ENCODE peak calls at places on chromosome 2, in five cellular contexts. O is CD8-positive, alpha-beta T cell; Y is neural progenitor cell; T is pancreas; Z is stomach. G is an unnamed sample.

GRCh38 chr2:5164806-5165525 is 527.2 kb upstream of the SOX11 start:
- DNase-seq in O (no peak), Z (no peak), T (no peak), Y (no peak), G (no peak)

GRCh38 chr2:120820263-120820884 is 84.7 kb downstream of the GLI2 start:
- DNase-seq in Z (no peak), Y (peak; percentile 73), O (no peak), T (no peak), G (no peak)

GRCh38 chr2:119455066-119455718 is 23.5 kb downstream of the TMEM37 start:
- DNase-seq in T (no peak), Y (no peak), O (no peak), Z (no peak), G (no peak)

GRCh38 chr2:199485732-199486335 is 28.1 kb upstream of the SATB2 start:
- DNase-seq in T (peak; percentile 69), O (no peak), Z (peak; percentile 59), Y (peak; percentile 83), G (peak; percentile 88)

GRCh38 chr2:56206250-56206649 is 22.5 kb downstream of the CCDC85A start:
- DNase-seq in Z (no peak), T (no peak), O (no peak), Y (no peak), G (no peak)

GRCh38 chr2:228507870-228508269 is 326.4 kb upstream of the SPHKAP start:
- DNase-seq in Z (no peak), T (no peak), Y (peak; percentile 18), O (no peak), G (no peak)

GRCh38 chr2:68857855-68858456 is 13.2 kb downstream of the BMP10 start:
- DNase-seq in O (no peak), T (no peak), Y (no peak), Z (no peak), G (no peak)

GRCh38 chr2:112712903-112713584 is 7.8 kb upstream of the NT5DC4 start:
- DNase-seq in Y (no peak), T (no peak), O (no peak), Z (no peak), G (no peak)

GRCh38 chr2:204108301-204108700 is 171.7 kb downstream of the ICOS start:
- DNase-seq in Y (peak; percentile 73), O (peak; percentile 23), Z (no peak), T (no peak), G (no peak)

GRCh38 chr2:2731101-2731850 is 400.2 kb upstream of the MYT1L start:
- DNase-seq in T (no peak), Y (no peak), O (no peak), Z (no peak), G (no peak)

GRCh38 chr2:46847726-46848421 is 67.7 kb downstream of the MCFD2 start:
- DNase-seq in Z (no peak), O (no peak), Y (no peak), T (no peak), G (no peak)

GRCh38 chr2:28624436-28624797 is 127.2 kb upstream of the PPP1CB start:
- DNase-seq in T (no peak), O (no peak), Y (no peak), Z (no peak), G (no peak)

GRCh38 chr2:80489718-80490117 is 185.2 kb upstream of the LRRTM1 start:
- DNase-seq in T (no peak), O (no peak), Y (no peak), Z (no peak), G (no peak)

GRCh38 chr2:185144159-185144919 is 546.0 kb downstream of the ZNF804A start:
- DNase-seq in O (no peak), Y (no peak), T (no peak), Z (no peak), G (no peak)

GRCh38 chr2:127410871-127411396 is 7.3 kb upstream of the PROC start:
- DNase-seq in T (peak; percentile 44), Y (no peak), Z (peak; percentile 29), O (no peak), G (no peak)

GRCh38 chr2:48633143-48633542 is 15.5 kb downstream of the GTF2A1L start:
- DNase-seq in T (no peak), Z (no peak), Y (no peak), O (no peak), G (no peak)

GRCh38 chr2:185700883-185701282 is 37.7 kb upstream of the FSIP2 start:
- DNase-seq in Y (peak; percentile 21), O (no peak), Z (no peak), T (no peak), G (no peak)

GRCh38 chr2:84953535-84953934 is 17.4 kb upstream of the KCMF1 start:
- DNase-seq in T (no peak), Z (no peak), O (no peak), Y (no peak), G (no peak)

GRCh38 chr2:26396734-26397298 is 4.9 kb upstream of the DRC1 start:
- DNase-seq in T (no peak), O (no peak), Y (no peak), Z (no peak), G (no peak)

GRCh38 chr2:33265584-33266338 is 210.7 kb upstream of the RASGRP3 start:
- DNase-seq in O (no peak), Z (no peak), Y (no peak), T (no peak), G (no peak)

GRCh38 chr2:215528555-215528954 is 92.7 kb upstream of the FN1 start:
- DNase-seq in Z (no peak), O (no peak), T (no peak), Y (no peak), G (no peak)

GRCh38 chr2:9249036-9249800 is 42.6 kb downstream of the ASAP2 start:
- DNase-seq in O (no peak), Z (peak; percentile 60), T (no peak), Y (no peak), G (no peak)

GRCh38 chr2:102282646-102283045 is 28.7 kb upstream of the IL1RL1 start:
- DNase-seq in Y (no peak), T (no peak), Z (no peak), O (no peak), G (no peak)

GRCh38 chr2:131431336-131431735 is 44.6 kb upstream of the TUBA3D start:
- DNase-seq in T (no peak), O (no peak), Y (no peak), Z (no peak), G (no peak)

GRCh38 chr2:170313636-170314348 is 135.8 kb downstream of the MYO3B start:
- DNase-seq in O (no peak), Y (no peak), T (no peak), Z (no peak), G (no peak)

GRCh38 chr2:162582357-162582798 is 238.4 kb downstream of the GCA start:
- DNase-seq in Z (peak; percentile 61), T (peak; percentile 63), O (no peak), Y (no peak), G (peak; percentile 37)

GRCh38 chr2:33291278-33292013 is 185.0 kb upstream of the RASGRP3 start:
- DNase-seq in O (no peak), T (peak; percentile 19), Y (no peak), Z (no peak), G (peak; percentile 22)

GRCh38 chr2:168952424-168952823 is 51.3 kb downstream of the G6PC2 start:
- DNase-seq in Z (no peak), O (no peak), Y (no peak), T (no peak), G (no peak)

DNA sequence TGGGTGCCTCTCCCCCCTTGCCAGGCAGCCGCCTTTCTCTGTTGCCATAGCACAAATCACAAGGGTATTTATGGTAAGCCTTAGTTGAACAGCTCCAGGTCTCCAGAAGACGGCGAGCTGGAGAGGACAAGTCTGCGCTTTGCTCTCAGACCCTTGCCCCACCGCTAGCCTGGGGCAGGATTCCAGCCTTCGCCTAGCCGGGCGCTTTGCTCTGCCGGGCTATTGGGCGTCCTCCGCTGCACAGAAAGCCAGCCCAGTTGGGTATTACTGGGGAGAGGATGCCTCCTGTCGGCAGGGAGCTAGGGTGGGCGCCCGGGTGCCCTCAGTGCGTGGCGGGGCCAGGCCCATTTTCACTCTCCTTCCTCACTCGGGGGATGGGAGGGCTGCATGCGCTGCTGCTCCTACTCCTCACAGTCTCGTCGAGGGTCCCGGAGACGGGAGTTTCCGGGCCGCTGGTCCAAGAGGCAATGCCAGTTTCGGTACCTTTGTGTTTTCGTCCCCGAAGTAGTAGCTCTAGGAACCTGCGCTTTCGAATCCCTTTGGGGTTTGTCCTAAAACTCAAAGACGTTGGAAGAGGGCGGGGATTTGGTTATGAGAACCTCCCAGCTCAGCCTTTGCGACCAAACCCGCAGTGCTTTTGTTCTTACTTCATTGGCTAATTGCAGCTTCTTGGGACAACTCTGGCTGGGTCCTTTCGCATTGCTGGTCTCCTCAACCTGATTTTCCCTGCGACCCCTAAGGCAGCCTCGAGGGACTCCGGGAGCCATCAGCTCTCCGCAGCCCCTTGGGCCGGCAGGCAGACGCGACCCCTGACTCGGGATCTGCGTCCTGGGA is 3.6 kb upstream of the DLX2 start:
- DNase-seq in O (no peak), Y (peak; percentile 82), T (peak; percentile 22), Z (no peak), G (no peak)
- TF ChIP-seq CTCF in O (peak; percentile 52), Y (peak; percentile 51), T (no peak), Z (no peak), G (no peak)

GRCh38 chr2:16621348-16621747 is 44.3 kb downstream of the CYRIA start:
- DNase-seq in T (no peak), O (no peak), Y (no peak), Z (no peak), G (no peak)
- H3K4me1 ChIP-seq in T (no peaks in the 10 kb centered on the region), O (no peaks in the 10 kb centered on the region), Y (peaks cover 9% of the 10 kb centered on the region), Z (peaks cover 11% of the 10 kb centered on the region), G (no peaks in the 10 kb centered on the region)

GRCh38 chr2:145777914-145778313 is 1258.0 kb upstream of the ZEB2 start:
- DNase-seq in Z (no peak), O (no peak), T (no peak), Y (no peak), G (no peak)
- TF ChIP-seq CTCF in Z (no peak), O (no peak), T (no peak), Y (no peak), G (no peak)

DNA sequence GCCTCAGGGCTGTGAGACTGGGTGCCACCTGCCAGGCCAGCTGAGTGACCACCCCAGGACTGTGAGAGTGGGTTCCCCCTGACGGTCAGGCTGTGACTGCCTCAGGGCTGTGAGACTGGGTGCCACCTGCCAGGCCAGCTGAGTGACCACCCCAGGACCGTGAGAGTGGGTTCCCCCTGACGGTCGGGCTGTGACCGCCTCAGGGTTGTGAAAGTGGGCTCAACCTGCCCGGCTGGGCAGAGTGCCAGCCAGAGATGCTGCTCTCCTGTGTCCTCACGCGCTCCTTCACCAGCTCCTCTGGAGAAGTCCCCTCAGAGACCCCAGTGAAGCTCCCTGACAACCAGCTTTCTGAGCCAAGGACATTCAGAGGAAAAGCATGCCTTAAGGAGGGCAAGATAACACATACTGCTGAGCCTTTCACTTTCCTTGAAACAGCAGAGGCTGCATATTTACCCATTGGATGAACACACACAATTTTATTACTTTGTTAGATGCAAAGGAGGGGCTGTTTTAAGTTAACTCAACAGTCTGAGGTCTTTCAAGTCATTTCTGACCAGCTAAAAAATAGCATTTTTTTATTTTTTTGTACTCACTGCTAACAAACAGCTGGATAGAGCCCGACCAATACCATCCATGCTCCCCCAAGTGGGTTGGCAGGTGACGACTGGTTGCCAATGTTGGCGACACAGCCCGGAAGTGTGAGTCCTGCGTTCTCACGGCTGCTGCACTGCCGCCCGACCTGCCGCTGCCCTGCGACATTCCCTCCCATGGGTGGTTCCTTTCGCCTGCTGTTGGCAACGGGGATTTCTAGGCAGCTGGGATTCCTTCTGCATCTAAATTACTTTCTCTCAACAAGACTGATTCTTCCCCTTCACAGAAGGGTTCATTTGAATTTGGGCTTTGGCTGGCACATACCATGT is 70.7 kb downstream of the NDUFA10 start:
- DNase-seq in T (no peak), O (no peak), Z (no peak), Y (no peak), G (peak; percentile 36)
- H3K4me1 ChIP-seq in T (no peaks in the 10 kb centered on the region), O (no peaks in the 10 kb centered on the region), Z (no peaks in the 10 kb centered on the region), Y (no peaks in the 10 kb centered on the region), G (no peaks in the 10 kb centered on the region)

G was measured in colonic mucosa.